ENCODE peak calls at places on chromosomes 13 and 19, in four cellular contexts. E, K, H and V are unnamed samples.

GRCh38 chr19:30428281-30428680 is 56.1 kb downstream of the ZNF536 start:
- DNase-seq in K (no peak), E (no peak), H (no peak), V (no peak)

GRCh38 chr13:100381595-100382224 is 206.9 kb downstream of the GGACT start:
- DNase-seq in H (peak), K (no peak), E (no peak), V (no peak)

GRCh38 chr13:43232866-43233265 is 209.5 kb downstream of the DNAJC15 start:
- DNase-seq in H (peak), E (peak), K (no peak), V (no peak)

GRCh38 chr13:110250258-110250891 is 56.6 kb downstream of the COL4A1 start:
- DNase-seq in E (peak), K (peak), H (peak), V (no peak)

GRCh38 chr13:24995225-24995804 is 100.6 kb upstream of the PABPC3 start:
- DNase-seq in E (peak), K (peak), H (peak), V (peak)

GRCh38 chr19:31730270-31730669 is 381.0 kb upstream of the TSHZ3 start:
- DNase-seq in E (no peak), K (no peak), H (no peak), V (no peak)

GRCh38 chr13:35961002-35961401 is 170.2 kb downstream of the DCLK1 start:
- DNase-seq in K (no peak), E (no peak), H (peak), V (no peak)

GRCh38 chr19:10442698-10443097 is 22.4 kb downstream of the PDE4A start:
- DNase-seq in K (no peak), E (no peak), H (no peak), V (no peak)

GRCh38 chr13:71320452-71320851 is 546.6 kb downstream of the DACH1 start:
- DNase-seq in H (peak), K (no peak), E (peak), V (peak)
- TF ChIP-seq CTCF in H (peak), K (no peak), E (peak), V (peak)

GRCh38 chr13:112212533-112212932 is 145.6 kb downstream of the SOX1 start:
- DNase-seq in H (no peak), K (no peak), E (no peak), V (no peak)

GRCh38 chr13:112208656-112209055 is 141.7 kb downstream of the SOX1 start:
- DNase-seq in K (no peak), H (no peak), E (no peak), V (no peak)

GRCh38 chr13:112209266-112209665 is 142.3 kb downstream of the SOX1 start:
- DNase-seq in E (no peak), H (no peak), K (no peak), V (no peak)

GRCh38 chr13:112209731-112210130 is 142.8 kb downstream of the SOX1 start:
- DNase-seq in E (no peak), K (no peak), H (no peak), V (no peak)

DNA sequence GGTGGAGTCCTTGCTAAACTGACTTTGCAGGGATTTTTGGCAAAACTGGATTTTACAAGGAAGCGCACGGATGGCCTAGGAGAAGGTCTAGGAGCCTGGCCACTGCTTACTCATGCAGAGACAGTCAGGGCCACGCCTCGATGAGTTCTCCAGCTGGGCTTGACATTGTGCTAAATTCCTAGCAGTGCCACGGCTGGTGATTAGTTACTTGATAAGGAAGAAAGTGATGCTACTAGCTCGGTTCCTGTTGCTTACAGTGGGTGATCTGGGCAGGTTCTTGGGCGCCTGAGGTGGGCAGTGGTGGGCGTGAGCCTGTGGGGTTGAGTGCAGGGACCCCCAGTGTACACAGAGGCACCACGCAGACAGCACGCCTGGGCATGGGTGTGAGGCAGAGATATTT is 143.5 kb downstream of the SOX1 start:
- DNase-seq in E (no peak), K (no peak), H (no peak), V (no peak)
- TF ChIP-seq CTCF in E (no peak), K (no peak), H (no peak), V (no peak)

DNA sequence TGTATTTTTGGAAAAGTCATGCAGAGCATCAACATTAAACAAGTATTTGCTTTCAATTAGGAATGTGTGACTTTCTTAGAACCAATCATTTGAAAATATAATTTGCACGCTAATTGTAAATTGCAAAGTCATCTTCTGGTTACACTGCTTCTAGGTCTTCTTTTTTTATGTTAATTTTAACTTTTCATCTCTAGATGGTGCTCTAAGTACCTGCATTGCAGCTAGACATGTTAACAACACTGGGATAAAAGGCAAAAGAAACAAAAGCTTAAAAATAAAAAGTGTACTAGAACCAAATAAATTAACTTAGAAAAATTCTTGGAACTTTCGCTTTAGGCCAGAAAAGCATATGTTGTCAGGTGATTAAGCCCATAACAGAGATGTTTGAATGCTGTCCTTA is 2758.2 kb downstream of the PCDH9 start:
- DNase-seq in K (no peak), E (peak), H (peak), V (no peak)
- TF ChIP-seq CTCF in K (no peak), E (no peak), H (peak), V (peak)

DNA sequence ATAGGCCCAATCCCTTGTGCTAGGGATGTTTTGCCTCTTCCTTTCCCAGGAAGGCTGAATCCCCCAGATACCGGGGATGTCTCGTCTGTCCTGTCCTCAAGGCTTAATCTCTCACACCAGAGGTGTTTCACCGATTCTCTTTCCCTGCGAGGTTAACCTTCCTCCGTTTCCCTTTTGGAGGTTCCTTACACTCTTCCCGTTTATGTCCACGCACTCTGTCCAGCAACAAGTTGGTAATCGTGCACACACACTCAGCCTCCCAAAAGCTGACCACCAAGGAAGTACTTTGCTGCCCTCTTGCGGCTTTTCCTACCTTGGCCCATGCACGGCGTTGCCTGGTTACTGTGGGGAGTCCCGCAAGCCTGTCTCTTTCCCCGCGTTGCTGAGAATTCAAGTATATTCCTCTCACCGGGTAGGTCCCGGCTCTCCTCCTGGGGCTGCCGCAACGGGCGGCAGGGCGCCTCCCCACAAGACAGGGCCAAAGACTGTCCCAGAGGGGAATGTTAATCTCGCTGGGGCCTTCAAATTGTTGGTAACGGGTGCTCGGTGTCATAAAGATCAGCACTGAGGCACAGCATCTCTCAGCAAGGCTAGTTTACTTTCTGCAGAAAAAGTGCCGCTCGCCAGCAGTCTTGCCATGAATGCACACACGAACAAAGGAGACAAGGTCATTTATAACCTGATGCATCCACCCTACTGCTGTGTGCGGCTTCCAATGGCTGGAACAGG is 36.7 kb upstream of the CD177 start:
- DNase-seq in H (no peak), E (peak), K (no peak), V (no peak)
- TF ChIP-seq CTCF in H (peak), E (peak), K (no peak), V (no peak)

DNA sequence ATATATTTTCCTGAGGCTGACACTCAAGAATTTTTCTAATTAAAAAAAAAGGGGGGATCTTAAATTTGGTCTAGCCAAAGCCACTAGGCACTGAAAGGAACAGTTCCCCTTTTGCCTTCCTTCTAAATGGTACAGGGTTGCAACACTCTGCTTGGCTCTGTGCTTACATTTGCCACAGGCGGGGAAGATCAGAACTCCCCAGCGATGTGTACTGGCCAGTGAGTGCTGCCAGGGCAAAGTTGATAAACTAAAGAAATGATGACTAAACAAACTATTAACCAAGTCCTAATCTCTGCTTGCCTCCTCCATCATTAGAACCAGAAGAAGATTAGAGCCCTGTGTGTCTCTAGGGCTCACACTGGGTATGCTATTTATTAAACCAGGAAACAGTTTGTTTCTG is 75.3 kb upstream of the SCEL start:
- DNase-seq in K (no peak), E (no peak), H (no peak), V (no peak)
- TF ChIP-seq CTCF in K (no peak), E (no peak), H (no peak), V (no peak)

DNA sequence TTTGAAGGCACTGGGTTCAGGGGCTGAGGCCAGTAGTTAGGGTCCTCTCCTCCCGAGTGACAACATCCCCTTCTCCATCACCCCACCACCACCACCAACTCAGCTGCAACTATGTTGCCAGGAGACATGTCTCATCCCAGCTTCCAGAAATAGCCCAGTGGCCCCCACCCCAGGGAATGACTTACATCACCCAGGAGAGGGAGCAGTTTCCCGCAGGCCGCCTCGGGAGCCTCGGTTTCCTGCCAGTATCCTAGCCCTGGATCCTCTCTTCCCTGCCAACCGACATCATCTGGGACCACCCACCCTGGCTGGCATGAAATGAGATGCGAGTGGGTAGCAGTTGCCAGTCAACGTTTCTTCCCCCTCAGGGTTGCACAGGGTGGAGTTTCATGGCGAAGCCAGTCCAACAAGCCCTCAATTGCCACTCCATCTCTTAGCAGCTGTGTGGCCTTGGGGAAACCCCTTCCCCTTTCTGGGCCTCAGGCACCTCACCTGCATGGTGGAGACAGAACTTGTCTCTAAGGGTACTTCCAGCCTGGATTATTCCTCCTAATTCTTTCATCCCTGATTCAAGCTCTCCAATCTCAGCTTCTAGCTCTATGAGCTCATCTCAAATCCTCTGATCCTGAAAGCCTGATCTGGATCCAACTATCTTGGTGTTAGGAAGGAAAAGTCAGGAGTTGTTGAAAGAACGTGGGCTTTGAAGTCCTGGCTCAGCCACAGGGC is 3.9 kb upstream of the GSK3A start:
- DNase-seq in H (peak), K (peak), E (peak), V (no peak)
- TF ChIP-seq CTCF in H (peak), K (peak), E (peak), V (no peak)

GRCh38 chr13:70959376-70959775 is 851.1 kb upstream of the KLHL1 start:
- DNase-seq in K (no peak), H (no peak), E (no peak), V (no peak)

GRCh38 chr13:70967564-70967963 is 859.3 kb upstream of the KLHL1 start:
- DNase-seq in H (no peak), K (no peak), E (no peak), V (no peak)

GRCh38 chr13:70960841-70961443 is 852.7 kb upstream of the KLHL1 start:
- DNase-seq in H (peak), E (peak), K (no peak), V (peak)

GRCh38 chr13:70964124-70964523 is 855.9 kb upstream of the KLHL1 start:
- DNase-seq in K (no peak), H (no peak), E (no peak), V (no peak)
- TF ChIP-seq CTCF in K (no peak), H (peak), E (no peak), V (peak)

DNA sequence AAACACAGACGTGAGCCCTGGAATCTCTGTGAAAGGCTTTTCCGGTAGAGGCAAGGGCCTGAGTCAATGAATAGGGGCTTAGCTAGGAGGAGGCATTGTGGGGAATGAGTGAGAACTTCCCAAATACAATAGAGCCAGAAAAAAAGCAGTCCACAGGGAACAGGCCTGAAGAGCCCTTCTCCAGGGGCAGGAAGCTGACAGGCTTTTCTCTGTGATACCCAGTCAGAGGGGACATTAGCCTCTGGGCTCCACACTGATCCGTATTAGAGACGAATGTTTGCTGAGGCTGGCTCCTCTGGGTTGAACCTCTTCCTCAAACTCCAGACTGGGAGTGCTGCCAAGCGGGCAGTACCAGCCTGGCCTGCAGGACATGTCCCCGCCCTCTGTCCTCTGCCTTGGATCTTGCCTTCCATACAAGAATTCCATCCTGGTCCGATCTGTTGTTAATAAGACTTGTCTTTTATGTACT is 2.3 kb downstream of the DHRS12 start:
- DNase-seq in K (peak), H (no peak), E (no peak), V (no peak)
- TF ChIP-seq CTCF in K (no peak), H (no peak), E (no peak), V (no peak)

GRCh38 chr19:16659464-16659831 is 496 bp downstream of the SMIM7 start:
- DNase-seq in E (no peak), K (no peak), H (no peak), V (no peak)

GRCh38 chr19:16660763-16661479 is at the start of gene TMEM38A:
- DNase-seq in E (no peak), H (no peak), K (peak), V (peak)

GRCh38 chr19:16657384-16657783 is 2.6 kb downstream of the SMIM7 start:
- DNase-seq in H (no peak), E (no peak), K (no peak), V (no peak)

GRCh38 chr19:16661480-16662034 is 618 bp downstream of the TMEM38A start:
- DNase-seq in H (no peak), K (peak), E (no peak), V (peak)

GRCh38 chr19:16659832-16660708 is at the start of gene SMIM7:
- DNase-seq in K (peak), H (peak), E (peak), V (peak)
- TF ChIP-seq CTCF in K (peak), H (peak), E (peak), V (peak)

GRCh38 chr19:46077815-46078167 is 37.0 kb upstream of the IGFL4 start:
- DNase-seq in E (no peak), H (no peak), K (no peak), V (no peak)
- TF ChIP-seq CTCF in E (no peak), H (no peak), K (no peak), V (no peak)